ENCODE peak calls at places on chromosome 2, in ten cellular contexts. P is 8988T; O is germinal center; I is activated CD8-positive, alpha-beta memory T cell treated with anti-CD3 and anti-CD28 coated beads, Interleukin-2, amount 10 ng/mL, durations not matched to agents 7 days and 5 days; K is NCI-H1105 treated with DMSO at 0.1 percent for 48 hours; G is SIG-M5; Y is iPS-NIHi11; Q is GM23248; V is astrocyte of the spinal cord; H is heart right ventricle. D is an unnamed sample.

GRCh38 chr2:60530660-60531276 is 22.7 kb downstream of the BCL11A start:
- DNase-seq in P (no peak), O (no peak), I (no peak), K (peak), G (no peak), Y (no peak), Q (no peak), V (peak), H (peak), D (peak)

GRCh38 chr2:157771234-157771633 is 104.9 kb downstream of the ACVR1 start:
- DNase-seq in P (no peak), O (no peak), I (no peak), K (peak), G (no peak), Y (no peak), Q (no peak), V (no peak), H (no peak), D (no peak)

GRCh38 chr2:43375746-43376522 is 149.5 kb upstream of the ZFP36L2 start:
- DNase-seq in P (no peak), O (no peak), I (no peak), K (no peak), G (no peak), Y (no peak), Q (no peak), V (no peak), H (no peak), D (no peak)

GRCh38 chr2:233029321-233029720 is 3.2 kb upstream of the NEU2 start:
- DNase-seq in P (no peak), O (no peak), I (no peak), K (no peak), G (no peak), Y (no peak), Q (peak), V (no peak), H (no peak), D (no peak)

GRCh38 chr2:3289526-3289925 is 88.1 kb downstream of the EIPR1 start:
- DNase-seq in P (no peak), O (no peak), I (no peak), K (no peak), G (no peak), Y (no peak), Q (no peak), V (no peak), H (no peak), D (peak)

GRCh38 chr2:96601382-96602292 is 36.5 kb downstream of the KANSL3 start:
- DNase-seq in P (no peak), O (no peak), I (peak), K (no peak), G (no peak), Y (no peak), Q (no peak), V (no peak), H (no peak), D (no peak)

GRCh38 chr2:200786826-200787225 is 24.9 kb upstream of the BZW1 start:
- DNase-seq in P (no peak), O (no peak), I (no peak), K (no peak), G (no peak), Y (no peak), Q (peak), V (peak), H (no peak), D (no peak)

GRCh38 chr2:17148298-17149228 is 369.7 kb downstream of the RAD51AP2 start:
- DNase-seq in P (no peak), O (no peak), I (no peak), K (no peak), G (no peak), Y (peak), Q (peak), V (peak), H (no peak), D (no peak)

GRCh38 chr2:80035749-80036285 is 268.7 kb downstream of the LRRTM1 start:
- DNase-seq in P (no peak), O (no peak), I (no peak), K (no peak), G (no peak), Y (no peak), Q (no peak), V (no peak), H (no peak), D (no peak)